ENCODE peak calls at places on chromosome 2, in eight cellular contexts. D, I, X, U, N, C, O and Y are unnamed samples.
A peak's percentile ranks its signal among the peaks of the same experiment; 100 is the strongest.

GRCh38 chr2:105604938-105605337 is 139.8 kb upstream of the NCK2 start:
- DNase-seq in X (no peak), O (no peak), D (peak; percentile 45), U (no peak), C (no peak), N (no peak), I (peak; percentile 41), Y (no peak)

GRCh38 chr2:196219686-196220085 is 48.3 kb upstream of the STK17B start:
- DNase-seq in N (no peak), D (no peak), O (no peak), C (no peak), U (no peak), I (no peak), X (no peak), Y (no peak)

GRCh38 chr2:121888189-121888557 is 132.7 kb downstream of the TSN start:
- DNase-seq in U (no peak), N (no peak), D (no peak), C (peak; percentile 15), O (no peak), X (no peak), I (no peak), Y (no peak)

GRCh38 chr2:241909769-241910168 is 40.2 kb downstream of the RTP5 start:
- DNase-seq in X (no peak), N (no peak), O (no peak), U (no peak), I (no peak), C (no peak), D (no peak), Y (no peak)

GRCh38 chr2:144516417-144516980 is 3.4 kb downstream of the ZEB2 start:
- DNase-seq in I (peak; percentile 79), C (no peak), X (no peak), O (no peak), N (no peak), U (peak; percentile 74), D (no peak), Y (no peak)

GRCh38 chr2:4693266-4693665 is 989.9 kb downstream of the DCDC2C start:
- DNase-seq in I (no peak), C (no peak), O (no peak), D (peak; percentile 5), X (no peak), U (no peak), N (no peak), Y (no peak)

GRCh38 chr2:36965751-36966369 is 476 bp downstream of the STRN start:
- DNase-seq in O (no peak), N (peak; percentile 73), C (peak; percentile 26), U (peak; percentile 29), I (peak; percentile 54), D (peak; percentile 57), X (no peak), Y (peak; percentile 26)

GRCh38 chr2:209993968-209994367 is 8.5 kb upstream of the RPE start:
- DNase-seq in O (no peak), U (no peak), X (no peak), C (no peak), I (no peak), N (no peak), D (no peak), Y (no peak)

GRCh38 chr2:219987830-219988229 is 360.4 kb downstream of the SLC4A3 start:
- DNase-seq in X (peak; percentile 76), C (no peak), I (peak; percentile 50), D (peak; percentile 4), N (no peak), O (peak; percentile 93), U (peak; percentile 53), Y (no peak)

GRCh38 chr2:112691761-112692370 is 29.0 kb upstream of the NT5DC4 start:
- DNase-seq in O (peak; percentile 49), I (no peak), C (no peak), D (no peak), U (no peak), N (no peak), X (peak; percentile 25), Y (peak; percentile 37)

GRCh38 chr2:202577250-202578183 is 57.3 kb upstream of the FAM117B start:
- DNase-seq in N (no peak), I (no peak), X (no peak), U (no peak), C (no peak), O (no peak), D (no peak), Y (no peak)

GRCh38 chr2:69531186-69531585 is 94.0 kb upstream of the NFU1 start:
- DNase-seq in O (no peak), D (no peak), U (no peak), I (no peak), C (no peak), X (no peak), N (no peak), Y (no peak)

GRCh38 chr2:47422560-47422959 is 19.6 kb downstream of the MSH2 start:
- DNase-seq in U (peak; percentile 11), C (no peak), X (peak; percentile 56), O (peak; percentile 76), N (no peak), D (no peak), I (peak; percentile 6), Y (no peak)

GRCh38 chr2:164677271-164677670 is 56.0 kb upstream of the GRB14 start:
- DNase-seq in X (no peak), I (no peak), N (no peak), D (no peak), O (no peak), C (no peak), U (no peak), Y (no peak)

GRCh38 chr2:120932881-120933280 is 197.2 kb downstream of the GLI2 start:
- DNase-seq in N (no peak), O (no peak), I (no peak), D (no peak), U (no peak), X (no peak), C (no peak), Y (no peak)

GRCh38 chr2:160252278-160252887 is 52.3 kb upstream of the ITGB6 start:
- DNase-seq in I (peak; percentile 86), U (peak; percentile 59), N (no peak), X (no peak), D (no peak), C (no peak), O (peak; percentile 44), Y (no peak)

GRCh38 chr2:74502147-74502719 is 2.8 kb upstream of the LBX2 start:
- DNase-seq in D (no peak), C (no peak), I (no peak), X (no peak), O (no peak), N (peak; percentile 81), U (no peak), Y (no peak)
- H3K4me1 ChIP-seq in D (peaks cover 82% of the 10 kb centered on the region), C (peaks cover 9% of the 10 kb centered on the region), I (peaks cover 58% of the 10 kb centered on the region), X (peaks cover 58% of the 10 kb centered on the region), O (peaks cover 23% of the 10 kb centered on the region), N (peaks cover 27% of the 10 kb centered on the region), U (peaks cover 49% of the 10 kb centered on the region), Y (peaks cover 57% of the 10 kb centered on the region)

GRCh38 chr2:239770240-239770639 is 254.9 kb downstream of the NDUFA10 start:
- DNase-seq in U (no peak), N (no peak), D (no peak), I (no peak), O (no peak), C (peak; percentile 97), X (no peak), Y (no peak)

GRCh38 chr2:239773377-239774141 is 251.6 kb downstream of the NDUFA10 start:
- DNase-seq in D (no peak), O (no peak), C (no peak), U (no peak), X (no peak), N (no peak), I (no peak), Y (no peak)

GRCh38 chr2:239774933-239775622 is 250.1 kb downstream of the NDUFA10 start:
- DNase-seq in C (no peak), D (no peak), U (no peak), O (no peak), I (no peak), X (no peak), N (no peak), Y (no peak)

GRCh38 chr2:239774142-239774462 is 251.0 kb downstream of the NDUFA10 start:
- DNase-seq in U (no peak), D (no peak), I (no peak), X (no peak), N (no peak), C (no peak), O (no peak), Y (no peak)

GRCh38 chr2:239772721-239773120 is 252.4 kb downstream of the NDUFA10 start:
- DNase-seq in D (no peak), C (no peak), I (no peak), U (no peak), X (no peak), N (no peak), O (no peak), Y (no peak)
- H3K9me3 ChIP-seq in D (peaks cover 7% of the 10 kb centered on the region), C (no peaks in the 10 kb centered on the region), I (peaks cover 15% of the 10 kb centered on the region), U (no peaks in the 10 kb centered on the region), X (peaks cover 8% of the 10 kb centered on the region), N (no peaks in the 10 kb centered on the region), O (peaks cover 50% of the 10 kb centered on the region), Y (no peaks in the 10 kb centered on the region)

GRCh38 chr2:151795646-151796240 is 32.5 kb downstream of the ARL5A start:
- DNase-seq in U (no peak), C (no peak), O (peak; percentile 38), I (peak; percentile 35), N (no peak), D (no peak), X (no peak), Y (no peak)
- H3K4me1 ChIP-seq in U (no peaks in the 10 kb centered on the region), C (no peaks in the 10 kb centered on the region), O (no peaks in the 10 kb centered on the region), I (no peaks in the 10 kb centered on the region), N (no peaks in the 10 kb centered on the region), D (peaks cover 4% of the 10 kb centered on the region), X (no peaks in the 10 kb centered on the region), Y (no peaks in the 10 kb centered on the region)

DNA sequence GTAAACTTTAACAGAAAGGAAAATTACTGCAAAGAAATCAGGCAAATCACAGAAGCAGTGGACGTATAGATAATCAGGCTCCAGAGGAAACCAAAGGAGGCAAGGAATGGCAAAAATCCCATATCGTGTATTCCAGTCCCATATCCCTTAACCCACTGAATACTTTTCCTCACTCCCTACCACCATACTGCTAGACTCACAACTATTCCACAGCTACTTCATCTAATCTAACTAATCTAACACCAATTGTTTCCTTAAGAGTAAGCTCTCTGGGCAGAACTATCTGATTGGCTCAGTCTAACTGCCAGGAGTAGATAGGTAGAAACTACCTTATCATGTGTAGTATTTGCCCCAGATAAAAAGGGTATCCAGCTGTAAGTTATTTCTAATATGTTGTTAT is 16.3 kb downstream of the WDPCP start:
- DNase-seq in C (no peak), D (no peak), I (no peak), N (no peak), X (no peak), O (no peak), U (no peak), Y (no peak)
- H3K9me3 ChIP-seq in C (no peaks in the 10 kb centered on the region), D (no peaks in the 10 kb centered on the region), I (no peaks in the 10 kb centered on the region), N (no peaks in the 10 kb centered on the region), X (no peaks in the 10 kb centered on the region), O (no peaks in the 10 kb centered on the region), U (no peaks in the 10 kb centered on the region), Y (no peaks in the 10 kb centered on the region)